ENCODE peak calls at places on chromosome 9, in four cellular contexts. F, G, O and J are unnamed samples.

GRCh38 chr9:130243015-130243881 is 22.3 kb upstream of the HMCN2 start:
- DNase-seq in O (peak; percentile 83), G (peak; percentile 89), F (peak; percentile 65), J (peak; percentile 31)

GRCh38 chr9:73640971-73641370 is 489.3 kb downstream of the ANXA1 start:
- DNase-seq in G (no peak), F (no peak), O (no peak), J (peak; percentile 1)

GRCh38 chr9:101566904-101567724 is 27.7 kb downstream of the PPP3R2 start:
- DNase-seq in F (peak; percentile 48), G (peak; percentile 31), O (peak; percentile 34), J (no peak)

GRCh38 chr9:133170716-133171115 is 7.0 kb upstream of the GBGT1 start:
- DNase-seq in G (no peak), O (no peak), F (no peak), J (no peak)

GRCh38 chr9:133306242-133307194 is 29.5 kb downstream of the SURF6 start:
- DNase-seq in O (no peak), F (no peak), G (no peak), J (no peak)

GRCh38 chr9:91954841-91955471 is 4.9 kb upstream of the ROR2 start:
- DNase-seq in O (peak; percentile 54), G (peak; percentile 79), F (peak; percentile 33), J (no peak)

GRCh38 chr9:123550797-123551196 is 194.8 kb downstream of the CRB2 start:
- DNase-seq in F (no peak), O (no peak), G (peak; percentile 54), J (no peak)

GRCh38 chr9:130616451-130616850 is 37.1 kb downstream of the FUBP3 start:
- DNase-seq in O (no peak), F (no peak), G (no peak), J (no peak)

GRCh38 chr9:20022410-20022809 is 233.6 kb upstream of the SLC24A2 start:
- DNase-seq in F (no peak), G (no peak), O (no peak), J (no peak)

GRCh38 chr9:94919376-94920098 is 193.0 kb downstream of the AOPEP start:
- DNase-seq in G (no peak), F (no peak), O (peak; percentile 23), J (no peak)

GRCh38 chr9:4035809-4036208 is 264.1 kb downstream of the GLIS3 start:
- DNase-seq in O (no peak), F (no peak), G (no peak), J (no peak)

GRCh38 chr9:37650299-37650872 is 368 bp upstream of the FRMPD1 start:
- DNase-seq in O (no peak), G (no peak), F (no peak), J (no peak)

DNA sequence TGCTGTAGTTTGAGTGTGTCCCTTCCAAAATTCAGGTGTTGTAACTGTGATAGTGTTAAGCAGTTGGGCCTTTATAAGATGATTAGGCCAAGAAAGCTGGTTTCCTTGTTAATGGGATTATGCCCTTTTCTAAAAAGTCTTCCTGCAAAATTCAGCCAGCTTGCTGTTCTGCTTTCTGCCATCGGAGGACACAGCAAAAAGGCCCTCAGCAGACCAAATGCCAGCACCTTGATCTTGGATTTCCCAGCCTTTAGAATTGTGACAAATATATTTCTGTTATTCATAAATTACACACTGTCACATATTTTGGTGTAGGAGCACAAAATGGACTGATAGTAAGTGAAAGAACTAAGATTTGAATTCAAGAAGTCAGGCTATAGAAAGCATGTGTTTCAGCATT is 203.2 kb downstream of the IZUMO3 start:
- DNase-seq in G (no peak), F (no peak), O (no peak), J (no peak)
- TF ChIP-seq NR2C2 in G (no peak), F (no peak), O (no peak), J (no peak)

GRCh38 chr9:122263699-122264349 is 816 bp downstream of the RBM18 start:
- DNase-seq in F (no peak), G (no peak), O (no peak), J (no peak)

GRCh38 chr9:122262073-122262472 is 2.6 kb downstream of the RBM18 start:
- DNase-seq in F (no peak), O (no peak), G (no peak), J (no peak)

GRCh38 chr9:122264360-122265264 is at the start of the genes MRRF and RBM18:
- DNase-seq in F (peak; percentile 78), O (peak; percentile 89), G (peak; percentile 93), J (peak; percentile 73)

GRCh38 chr9:122268041-122268814 is 3.5 kb downstream of the MRRF start:
- DNase-seq in O (no peak), F (no peak), G (no peak), J (no peak)

GRCh38 chr9:122265265-122265900 is 701 bp downstream of the MRRF start:
- DNase-seq in G (no peak), O (no peak), F (peak; percentile 79), J (peak; percentile 38)
- TF ChIP-seq NR2C2 in G (no peak), O (peak; percentile 61), F (no peak), J (no peak)

DNA sequence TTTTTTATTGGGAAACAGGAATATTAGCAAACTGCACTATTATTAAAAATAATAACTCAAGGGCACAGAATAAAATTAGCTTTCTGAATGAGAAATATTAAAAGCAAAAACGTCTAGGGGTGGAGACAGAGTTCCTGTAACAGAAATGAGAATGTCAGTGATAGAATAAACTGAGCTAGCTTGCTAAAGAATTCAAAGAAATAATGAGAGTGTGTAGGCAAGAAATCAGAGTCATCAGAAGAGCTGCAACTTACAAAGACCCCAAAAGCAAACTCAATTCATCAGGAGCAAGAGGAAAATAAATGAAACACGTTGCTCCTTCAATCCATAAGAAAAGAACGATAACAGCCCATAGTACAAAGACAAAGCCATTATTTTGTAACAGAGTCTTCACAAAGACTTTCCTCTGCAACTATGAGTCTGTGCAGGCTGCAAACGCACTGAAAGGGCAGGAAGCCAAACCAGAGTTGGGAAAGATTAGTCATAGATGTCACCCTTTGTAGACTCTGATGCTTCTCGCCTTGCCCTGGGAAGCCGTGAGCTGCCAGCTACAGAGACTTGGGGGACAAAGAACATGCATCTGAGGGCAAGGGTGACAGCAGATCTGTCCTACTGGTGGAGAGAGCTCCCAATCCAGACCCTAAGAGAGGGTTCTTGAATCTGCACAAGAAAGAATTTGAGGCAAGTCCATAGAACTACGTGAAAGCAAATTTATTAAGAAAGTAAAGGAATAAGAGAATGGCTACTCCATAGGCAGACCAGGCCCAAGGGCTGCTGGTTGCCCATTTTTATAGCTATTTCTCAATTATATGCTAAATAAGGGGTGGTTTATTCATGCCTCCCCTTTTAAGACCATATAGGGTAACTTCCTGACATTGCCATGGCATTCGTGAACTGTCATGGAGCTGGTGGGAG is 40.8 kb downstream of the SHC3 start:
- DNase-seq in O (no peak), G (no peak), F (no peak), J (no peak)
- TF ChIP-seq NR2C2 in O (no peak), G (no peak), F (no peak), J (no peak)

GRCh38 chr9:8632493-8632892 is 832.9 kb upstream of the DMAC1 start:
- DNase-seq in F (no peak), G (no peak), O (no peak), J (no peak)

GRCh38 chr9:8622871-8623270 is 823.3 kb upstream of the DMAC1 start:
- DNase-seq in G (no peak), O (no peak), F (no peak), J (no peak)

GRCh38 chr9:8627944-8628679 is 828.5 kb upstream of the DMAC1 start:
- DNase-seq in O (no peak), F (no peak), G (no peak), J (no peak)

DNA sequence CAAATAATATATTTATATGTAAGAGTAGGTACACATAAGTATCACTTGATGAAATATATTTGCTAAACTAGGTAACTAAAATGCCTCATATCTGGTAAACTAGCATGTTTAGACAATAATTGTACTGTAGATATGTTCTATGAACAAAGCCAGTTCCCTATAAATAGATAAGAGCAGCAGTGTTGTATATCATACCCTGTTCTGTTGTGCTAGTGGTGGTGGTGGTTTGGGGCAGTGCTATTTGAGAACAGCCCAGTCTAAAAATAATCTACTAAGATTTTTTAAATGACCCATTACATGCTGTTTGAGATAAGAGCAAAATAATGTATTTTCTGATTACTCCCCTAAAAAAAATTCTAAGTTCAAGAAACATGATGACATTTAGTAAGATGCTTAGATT is 829.2 kb upstream of the DMAC1 start:
- DNase-seq in F (no peak), O (no peak), G (no peak), J (no peak)
- TF ChIP-seq NR2C2 in F (no peak), O (no peak), G (no peak), J (no peak)

DNA sequence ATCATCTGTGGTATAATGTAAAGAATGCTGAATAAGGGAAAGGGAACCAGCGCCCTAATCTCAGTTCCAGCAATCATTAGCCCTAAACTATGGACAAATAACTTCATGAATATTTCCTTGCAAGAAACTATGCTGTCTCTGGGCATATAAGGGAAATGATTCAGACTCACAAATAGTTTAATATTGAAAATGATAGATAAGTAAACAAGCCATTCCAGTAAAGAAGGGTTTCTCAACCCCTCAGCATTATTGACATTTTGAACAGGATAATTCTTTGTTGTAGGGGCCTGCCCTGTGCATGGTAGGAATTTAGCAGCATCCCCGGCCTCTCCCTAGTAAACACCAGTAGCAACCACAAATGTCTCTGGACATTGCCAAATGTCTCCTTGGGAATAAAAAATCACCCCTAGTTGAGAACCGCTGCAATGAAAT is 23.8 kb downstream of the C5 start:
- DNase-seq in O (no peak), F (peak; percentile 49), G (no peak), J (no peak)
- TF ChIP-seq NR2C2 in O (no peak), F (no peak), G (no peak), J (no peak)

GRCh38 chr9:16196206-16196605 is 643.4 kb downstream of the CCDC171 start:
- DNase-seq in F (no peak), O (no peak), G (no peak), J (no peak)
- TF ChIP-seq NR2C2 in F (no peak), O (no peak), G (no peak), J (no peak)

DNA sequence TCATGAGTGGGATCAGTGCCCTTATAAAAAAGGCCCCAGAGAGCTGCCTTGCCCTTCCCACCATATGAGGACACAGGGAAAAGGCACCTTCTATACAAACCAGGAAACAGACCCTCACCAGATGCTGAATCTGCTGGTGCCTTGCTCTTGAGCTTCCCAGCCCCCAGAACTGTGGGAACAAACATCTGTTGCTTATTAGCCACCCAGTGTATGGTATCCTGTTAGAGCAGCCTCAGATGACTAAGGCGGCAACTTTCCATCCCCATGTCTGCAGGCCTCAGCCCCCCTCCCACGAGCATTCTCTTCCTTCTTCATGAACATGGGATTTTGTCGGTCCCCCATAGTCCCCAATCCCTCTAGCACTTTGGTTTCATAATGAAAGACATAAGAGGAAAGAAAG is 202.5 kb upstream of the GAS1 start:
- DNase-seq in O (no peak), F (no peak), G (no peak), J (no peak)
- TF ChIP-seq NR2C2 in O (no peak), F (no peak), G (no peak), J (no peak)

DNA sequence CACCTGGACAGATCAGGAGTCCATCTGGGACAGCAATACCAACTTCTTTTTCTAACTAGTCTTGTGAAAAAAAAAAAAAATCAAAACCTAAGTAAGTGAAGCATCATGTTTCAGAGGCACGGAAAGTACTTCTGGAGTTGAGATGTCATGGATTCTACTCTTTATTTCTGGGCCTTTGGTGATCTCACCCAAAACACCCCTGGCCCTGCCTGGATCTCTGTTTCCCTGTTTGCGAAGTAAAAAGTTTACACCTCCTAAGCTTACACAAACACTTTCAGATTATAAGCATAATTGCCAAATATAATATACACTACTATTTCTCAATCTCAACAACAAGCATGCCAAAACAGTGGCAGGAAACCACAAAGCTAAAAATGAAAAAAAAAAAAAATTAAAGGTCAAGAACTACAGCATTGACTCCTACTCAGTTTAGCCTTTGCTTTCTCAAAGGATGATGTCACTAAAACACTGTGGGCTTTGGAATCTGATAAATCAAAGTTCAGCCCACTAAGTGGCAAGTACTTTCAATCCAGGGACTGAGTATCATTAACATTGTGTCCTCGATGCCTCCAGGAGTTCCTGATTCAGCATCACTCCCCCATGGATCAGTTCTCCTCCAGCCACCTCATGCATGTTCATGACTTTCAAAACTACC is 291.9 kb downstream of the NFIB start:
- DNase-seq in G (no peak), O (no peak), F (no peak), J (no peak)
- TF ChIP-seq NR2C2 in G (no peak), O (no peak), F (no peak), J (no peak)